ENCODE peak calls at places on chromosomes 3 and 15, in seven cellular contexts. X, L, A, T, U, Y and M are unnamed samples. For H3K36me3 and H3K27me3, the result is how much of the 10 kb centered on the place peaks cover.

GRCh38 chr3:195748661-195749060 is 27.9 kb downstream of the MUC20 start:
- DNase-seq in X (no peak), L (no peak), A (no peak), T (no peak), U (peak), Y (no peak), M (no peak)

GRCh38 chr3:63918321-63918720 is 6.1 kb upstream of the SCAANT1 start:
- DNase-seq in X (peak), L (no peak), A (no peak), T (no peak), U (no peak), Y (peak), M (no peak)

GRCh38 chr3:128486157-128486691 is 6.8 kb downstream of the GATA2 start:
- DNase-seq in X (no peak), L (no peak), A (no peak), T (no peak), U (peak), Y (no peak), M (no peak)

GRCh38 chr3:73029321-73029796 is 32.1 kb upstream of the EBLN2 start:
- DNase-seq in X (peak), L (peak), A (no peak), T (no peak), U (no peak), Y (peak), M (no peak)

GRCh38 chr3:128679338-128679737 is 28.7 kb upstream of the RPN1 start:
- DNase-seq in X (no peak), L (no peak), A (no peak), T (no peak), U (no peak), Y (no peak), M (no peak)

GRCh38 chr3:165185707-165186327 is 10.4 kb downstream of the SLITRK3 start:
- DNase-seq in X (peak), L (peak), A (peak), T (peak), U (no peak), Y (peak), M (peak)

GRCh38 chr3:171173732-171174131 is 147.2 kb upstream of the SLC2A2 start:
- DNase-seq in X (no peak), L (peak), A (no peak), T (no peak), U (no peak), Y (no peak), M (peak)

GRCh38 chr15:62486041-62486440 is 321.0 kb upstream of the C2CD4B start:
- DNase-seq in X (no peak), L (no peak), A (no peak), T (no peak), U (no peak), Y (peak), M (no peak)

DNA sequence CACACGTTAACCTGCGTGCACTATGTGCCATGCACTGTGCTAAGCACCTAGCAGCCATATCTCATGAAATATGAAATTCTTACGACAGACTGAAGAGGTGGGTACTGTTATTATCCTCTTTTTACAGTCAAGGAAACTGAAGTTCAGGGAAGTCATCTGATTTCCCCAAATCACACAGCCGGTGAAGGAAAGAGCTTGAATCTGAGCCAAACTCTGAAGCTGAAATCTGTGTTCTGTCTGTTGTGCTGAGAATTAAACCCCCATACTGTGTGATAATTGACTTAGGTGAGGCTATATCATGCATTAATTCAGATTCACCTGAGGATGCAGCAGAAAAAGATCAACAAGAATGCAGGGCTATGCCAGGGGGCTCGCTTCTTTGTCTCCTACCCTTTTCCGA is 475 bp downstream of the FAM107A start:
- DNase-seq in X (no peak), L (no peak), A (no peak), T (no peak), U (no peak), Y (no peak), M (no peak)
- H3K4me3 ChIP-seq in X (no peak), L (no peak), A (no peak), T (no peak), U (no peak), Y (no peak), M (no peak)

DNA sequence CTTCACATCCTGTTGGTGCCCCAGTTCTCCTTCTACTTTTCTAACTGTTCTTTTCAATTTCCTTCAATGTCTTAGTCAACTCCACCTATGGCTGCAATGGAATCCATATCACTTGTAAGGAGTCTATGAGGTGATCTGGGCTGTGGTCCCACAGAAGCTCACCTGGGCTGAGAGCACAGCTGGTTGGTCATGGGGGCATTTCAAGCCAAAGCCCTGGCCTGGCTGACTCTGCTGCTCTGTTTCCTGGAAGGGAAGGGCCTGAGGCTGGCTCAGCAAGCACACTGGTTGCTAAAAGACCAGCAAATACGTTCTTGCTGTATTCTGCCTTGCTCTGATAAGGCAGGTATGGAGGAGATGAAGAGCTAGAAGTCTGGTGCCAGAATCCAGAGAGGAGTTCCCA is 29.0 kb downstream of the AMOTL2 start:
- DNase-seq in X (no peak), L (no peak), A (no peak), T (no peak), U (peak), Y (no peak), M (no peak)
- H3K36me3 ChIP-seq in X (under half), L (under half), A (under half), T (under half), U (under half), Y (under half), M (under half)

GRCh38 chr15:101325263-101326025 is 30.4 kb upstream of the SNRPA1 start:
- DNase-seq in X (no peak), L (no peak), A (no peak), T (no peak), U (no peak), Y (no peak), M (no peak)
- H3K27me3 ChIP-seq in X (under half), L (under half), A (under half), T (under half), U (under half), Y (under half), M (under half)

GRCh38 chr3:99855900-99856299 is 38.2 kb downstream of the CMSS1 start:
- DNase-seq in X (no peak), L (no peak), A (no peak), T (no peak), U (no peak), Y (no peak), M (no peak)

GRCh38 chr3:99857278-99857677 is 39.6 kb downstream of the CMSS1 start:
- DNase-seq in X (no peak), L (no peak), A (no peak), T (no peak), U (no peak), Y (no peak), M (no peak)

GRCh38 chr3:99856437-99857220 is 39.0 kb downstream of the CMSS1 start:
- DNase-seq in X (peak), L (no peak), A (no peak), T (no peak), U (no peak), Y (no peak), M (no peak)

GRCh38 chr3:99859855-99860254 is 42.2 kb downstream of the CMSS1 start:
- DNase-seq in X (peak), L (peak), A (no peak), T (no peak), U (no peak), Y (peak), M (no peak)

DNA sequence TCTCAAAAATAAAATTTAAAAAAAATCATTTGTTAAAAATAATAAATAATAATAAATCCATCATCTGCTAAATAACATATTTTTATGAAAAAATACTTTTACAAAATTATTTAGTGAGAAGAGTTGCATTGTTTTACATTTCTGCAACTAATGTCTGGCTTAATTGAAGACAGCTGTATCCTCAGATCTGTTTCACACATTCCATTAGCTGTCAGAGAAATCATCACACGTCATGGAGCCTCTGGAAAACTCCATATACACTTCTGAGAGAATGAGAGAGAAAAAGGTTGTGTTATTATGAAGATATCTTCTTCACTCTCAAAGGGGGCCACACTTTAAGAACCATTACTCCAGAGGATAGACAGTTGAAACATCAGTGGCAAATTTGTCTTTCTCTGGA is 40.8 kb downstream of the CMSS1 start:
- DNase-seq in X (no peak), L (no peak), A (no peak), T (no peak), U (no peak), Y (no peak), M (no peak)
- H3K4me3 ChIP-seq in X (no peak), L (no peak), A (no peak), T (no peak), U (no peak), Y (no peak), M (no peak)